ENCODE peak calls at places on chromosomes 6 and 20, in ten cellular contexts. H is stomach; B is neural progenitor cell; A is right lobe of liver; Z is CD8-positive, alpha-beta T cell; D is kidney; V is CD4-positive, CD25-positive, alpha-beta regulatory T cell; N is ovary; R is astrocyte; C is sigmoid colon. M is an unnamed sample. For H3K9me3, the result is how much of the 10 kb centered on the place peaks cover.

GRCh38 chr6:136174510-136174909 is 75.6 kb downstream of the MTFR2 start:
- DNase-seq in D (no peak), A (no peak), C (no peak), B (no peak), N (no peak), Z (no peak), V (no peak), R (no peak), H (no peak), M (no peak)

GRCh38 chr6:27321901-27322300 is 9.8 kb upstream of the POM121L2 start:
- DNase-seq in B (no peak), N (no peak), Z (no peak), A (no peak), C (no peak), R (no peak), H (no peak), V (no peak), D (no peak), M (no peak)

GRCh38 chr20:4087923-4088322 is 72.6 kb upstream of the RNF24 start:
- DNase-seq in R (peak), Z (no peak), H (no peak), V (no peak), N (no peak), B (no peak), C (no peak), D (no peak), A (no peak), M (no peak)

GRCh38 chr20:42846784-42847490 is 342.8 kb downstream of the PTPRT start:
- DNase-seq in D (no peak), A (no peak), C (no peak), B (no peak), Z (no peak), H (no peak), V (no peak), R (no peak), N (no peak), M (no peak)

GRCh38 chr6:127120787-127121636 is 2.5 kb downstream of the RSPO3 start:
- DNase-seq in C (peak), Z (peak), D (peak), V (peak), R (peak), B (peak), H (peak), A (peak), N (no peak), M (peak)

GRCh38 chr20:38726849-38727601 is 2.7 kb downstream of the SLC32A1 start:
- DNase-seq in C (no peak), N (no peak), Z (no peak), D (no peak), H (no peak), B (peak), V (peak), R (no peak), A (no peak), M (peak)

GRCh38 chr6:138403324-138403800 is 661 bp upstream of the HEBP2 start:
- DNase-seq in D (peak), N (peak), B (peak), A (peak), Z (peak), V (peak), C (peak), R (no peak), H (peak), M (no peak)

GRCh38 chr20:57205625-57206219 is 60.7 kb downstream of the BMP7 start:
- DNase-seq in H (no peak), N (no peak), D (no peak), C (no peak), R (peak), Z (no peak), B (no peak), A (no peak), V (no peak), M (peak)

GRCh38 chr20:38723982-38724602 is at the start of gene SLC32A1:
- DNase-seq in D (no peak), H (no peak), N (no peak), B (peak), R (no peak), C (no peak), Z (no peak), V (no peak), A (no peak), M (peak)

GRCh38 chr6:109372070-109372585 is 10.1 kb downstream of the CD164 start:
- DNase-seq in Z (no peak), A (no peak), R (peak), V (no peak), C (no peak), H (no peak), B (no peak), N (no peak), D (no peak), M (no peak)

GRCh38 chr20:13449868-13450441 is 188.8 kb downstream of the TASP1 start:
- DNase-seq in N (no peak), A (no peak), V (no peak), R (no peak), Z (no peak), B (no peak), D (no peak), H (no peak), C (no peak), M (no peak)

GRCh38 chr6:54515013-54515412 is 206.8 kb downstream of the TINAG start:
- DNase-seq in C (no peak), H (no peak), D (no peak), N (no peak), A (no peak), R (peak), B (no peak), V (no peak), Z (no peak), M (no peak)

GRCh38 chr6:134057478-134057877 is 5.1 kb upstream of the SLC2A12 start:
- DNase-seq in N (no peak), D (no peak), Z (no peak), R (no peak), A (no peak), V (no peak), B (no peak), C (no peak), H (no peak), M (no peak)
- H3K27ac ChIP-seq in N (no peak), D (no peak), Z (no peak), R (no peak), A (no peak), V (no peak), B (peak), C (no peak), H (no peak), M (peak)

DNA sequence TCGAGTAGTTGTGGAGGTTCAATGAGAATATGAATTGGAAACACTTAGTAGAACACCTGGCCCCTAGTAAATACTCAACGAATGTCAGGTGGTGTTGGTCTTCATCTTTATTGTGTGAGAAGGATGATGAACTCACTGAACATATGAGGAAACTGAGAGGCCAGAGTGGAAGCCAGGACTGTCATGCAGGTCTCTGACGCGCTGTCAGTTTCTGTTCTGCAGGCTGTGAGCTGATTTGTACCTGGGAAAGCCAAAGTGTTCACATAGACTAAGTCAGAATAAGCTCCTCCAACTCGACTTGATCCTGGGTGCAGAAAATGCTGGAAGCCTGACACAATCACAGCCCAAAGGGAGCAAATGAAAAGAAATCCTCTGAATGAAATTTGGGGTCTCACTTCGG is 222.2 kb downstream of the LY86 start:
- DNase-seq in V (peak), A (no peak), B (no peak), R (no peak), C (no peak), N (no peak), Z (no peak), D (no peak), H (no peak), M (no peak)
- H3K4me3 ChIP-seq in V (peak), A (peak), B (no peak), R (peak), C (peak), N (no peak), Z (peak), D (peak), H (peak), M (no peak)

GRCh38 chr6:105038259-105038658 is 81.4 kb downstream of the LIN28B start:
- DNase-seq in V (no peak), N (no peak), R (no peak), H (no peak), D (no peak), C (no peak), A (no peak), Z (no peak), B (peak), M (no peak)
- H3K9me3 ChIP-seq in V (under half), N (under half), R (under half), H (under half), D (under half), C (under half), A (under half), Z (under half), B (under half), M (under half)

DNA sequence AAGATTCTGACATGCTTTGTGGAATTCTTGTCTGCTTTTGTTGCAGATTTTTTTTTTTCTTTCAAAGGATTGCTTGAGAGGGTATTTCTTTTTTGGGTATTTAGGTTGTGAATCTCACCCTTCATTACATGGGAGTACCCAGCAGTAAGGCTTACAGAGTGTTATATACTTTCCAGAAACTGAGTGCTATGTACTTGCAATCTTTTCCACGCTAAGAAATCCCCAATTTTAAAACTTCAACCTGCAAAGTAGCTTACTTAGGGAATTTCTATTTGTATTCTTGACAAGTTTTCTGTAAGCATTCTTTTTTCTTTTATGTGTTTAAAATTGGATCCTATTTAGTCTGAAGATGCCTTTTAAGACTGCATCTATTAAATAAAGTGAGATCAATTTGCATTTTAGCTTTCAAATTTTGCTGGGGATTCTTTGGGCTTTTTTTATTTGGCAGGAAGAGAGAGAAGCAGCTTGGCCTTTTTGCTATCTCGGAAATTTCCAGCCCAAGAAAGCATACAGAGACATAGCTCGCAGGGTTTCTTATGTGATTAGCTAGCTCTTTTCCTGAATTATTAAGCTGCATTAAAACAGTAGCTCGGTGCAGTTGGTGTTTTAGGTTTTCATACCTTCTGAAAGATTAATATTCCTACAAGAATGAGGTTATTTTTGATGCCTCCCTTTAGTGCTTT is 42.6 kb downstream of the KCNS1 start:
- DNase-seq in D (no peak), C (no peak), B (no peak), A (no peak), N (no peak), V (no peak), R (no peak), H (no peak), Z (no peak), M (no peak)
- H3K27ac ChIP-seq in D (no peak), C (no peak), B (no peak), A (no peak), N (no peak), V (peak), R (no peak), H (no peak), Z (no peak), M (peak)